ENCODE peak calls at places on chromosomes 11 and 22, in six cellular contexts. H is left cardiac atrium; L is naive thymus-derived CD8-positive, alpha-beta T cell; S is HCEC 1CT; A is head of caudate nucleus; P is breast epithelium. N is an unnamed sample.

GRCh38 chr11:7314811-7315604 is 63.3 kb downstream of the SYT9 start:
- DNase-seq in H (no peak), L (no peak), S (no peak), A (no peak), P (no peak), N (no peak)

GRCh38 chr22:26669060-26669481 is 11.7 kb downstream of the MIAT start:
- DNase-seq in H (no peak), L (no peak), S (peak), A (no peak), P (no peak), N (peak)

GRCh38 chr11:42951266-42951665 is 360.5 kb upstream of the API5 start:
- DNase-seq in H (no peak), L (no peak), S (no peak), A (no peak), P (peak), N (no peak)

GRCh38 chr11:74020537-74020936 is 11.7 kb upstream of the UCP3 start:
- DNase-seq in H (no peak), L (no peak), S (no peak), A (no peak), P (no peak), N (no peak)

GRCh38 chr11:130913268-130913667 is 3.0 kb downstream of the SNX19 start:
- DNase-seq in H (no peak), L (no peak), S (no peak), A (no peak), P (no peak), N (no peak)

GRCh38 chr11:121067912-121068652 is 33.0 kb upstream of the TECTA start:
- DNase-seq in H (no peak), L (no peak), S (no peak), A (no peak), P (no peak), N (no peak)

GRCh38 chr11:63763506-63764200 is 4.9 kb downstream of the ZFTA start:
- DNase-seq in H (peak), L (no peak), S (peak), A (no peak), P (no peak), N (no peak)

GRCh38 chr11:26011474-26011873 is 320.5 kb upstream of the ANO3 start:
- DNase-seq in H (no peak), L (no peak), S (no peak), A (no peak), P (no peak), N (no peak)

GRCh38 chr11:63567044-63567840 is 4.1 kb upstream of the PLAAT2 start:
- DNase-seq in H (no peak), L (peak), S (peak), A (no peak), P (no peak), N (peak)

GRCh38 chr11:14612624-14613023 is 31.0 kb upstream of the PDE3B start:
- DNase-seq in H (no peak), L (no peak), S (no peak), A (no peak), P (no peak), N (no peak)

GRCh38 chr11:118569670-118570069 is 2.5 kb upstream of the ARCN1 start:
- DNase-seq in H (no peak), L (no peak), S (no peak), A (no peak), P (no peak), N (no peak)